ENCODE peak calls at places on chromosomes 12 and 14, in six cellular contexts. J is HCT116, C is PC-3, B is IMR-90, P is K562, E is A549. S is an unnamed sample. For H3K4me1, the result is how much of the 10 kb centered on the place peaks cover.

GRCh38 chr14:62269204-62269603 is 507.0 kb downstream of the SNAPC1 start:
- DNase-seq in E (no peak), J (no peak), C (no peak), P (no peak), B (peak), S (no peak)

GRCh38 chr14:104877066-104877805 is 12.2 kb downstream of the CEP170B start:
- DNase-seq in B (no peak), P (no peak), C (no peak), J (no peak), E (no peak), S (no peak)

GRCh38 chr14:69191340-69192111 is at the start of gene EXD2:
- DNase-seq in B (peak), P (peak), E (peak), C (peak), J (peak), S (peak)

GRCh38 chr12:131912526-131913274 is 16.4 kb upstream of the PUS1 start:
- DNase-seq in C (peak), B (peak), E (peak), P (no peak), J (peak), S (no peak)

GRCh38 chr12:121059031-121059898 is 20.2 kb upstream of the OASL start:
- DNase-seq in J (no peak), E (no peak), B (no peak), P (no peak), C (no peak), S (no peak)

GRCh38 chr12:17489452-17489851 is 600.5 kb downstream of the RERGL start:
- DNase-seq in E (no peak), C (no peak), P (no peak), B (no peak), J (no peak), S (no peak)

GRCh38 chr12:66813137-66813867 is 134.4 kb upstream of the GRIP1 start:
- DNase-seq in B (no peak), J (no peak), P (peak), C (peak), E (no peak), S (no peak)

GRCh38 chr12:88681271-88681670 is 101.0 kb upstream of the KITLG start:
- DNase-seq in B (no peak), P (no peak), E (no peak), C (no peak), J (no peak), S (no peak)

GRCh38 chr14:106346534-106347290 is 820.3 kb downstream of the TMEM121 start:
- DNase-seq in E (no peak), P (no peak), C (no peak), J (no peak), B (no peak), S (no peak)

GRCh38 chr12:70052476-70052875 is 190.8 kb upstream of the CNOT2 start:
- DNase-seq in J (no peak), P (no peak), C (no peak), E (no peak), B (no peak), S (no peak)

GRCh38 chr12:69084816-69085215 is 151.8 kb upstream of the CPM start:
- DNase-seq in P (no peak), E (no peak), B (no peak), C (no peak), J (no peak), S (no peak)

GRCh38 chr12:6647083-6647604 is at the start of gene ACRBP:
- DNase-seq in E (no peak), J (no peak), B (peak), P (no peak), C (no peak), S (no peak)

GRCh38 chr14:104735830-104736642 is 12.0 kb downstream of the ADSS1 start:
- DNase-seq in E (no peak), B (peak), P (no peak), J (no peak), C (no peak), S (no peak)

GRCh38 chr14:95834491-95834890 is 42.1 kb upstream of the TUNAR start:
- DNase-seq in P (no peak), J (no peak), C (no peak), B (no peak), E (no peak), S (no peak)

GRCh38 chr14:85087201-85087600 is 442.7 kb upstream of the FLRT2 start:
- DNase-seq in C (peak), P (no peak), E (no peak), B (peak), J (no peak), S (no peak)

GRCh38 chr14:22555573-22556011 is 33.4 kb downstream of the DAD1 start:
- DNase-seq in E (no peak), J (no peak), B (peak), P (no peak), C (peak), S (no peak)

GRCh38 chr12:56518570-56518969 is 3.0 kb upstream of the RBMS2 start:
- DNase-seq in E (peak), B (peak), P (no peak), J (no peak), C (peak), S (peak)

GRCh38 chr12:84619053-84619452 is 293.5 kb downstream of the SLC6A15 start:
- DNase-seq in J (no peak), C (peak), P (no peak), B (no peak), E (no peak), S (no peak)

GRCh38 chr12:47035459-47035858 is 44.0 kb upstream of the PCED1B start:
- DNase-seq in B (no peak), J (no peak), P (no peak), C (no peak), E (peak), S (no peak)

GRCh38 chr12:50174971-50175715 is 8.0 kb upstream of the CERS5 start:
- DNase-seq in C (peak), P (peak), E (peak), B (peak), J (peak), S (no peak)

GRCh38 chr12:15469342-15469741 is 147.0 kb downstream of the PTPRO start:
- DNase-seq in J (no peak), C (no peak), B (no peak), P (no peak), E (no peak), S (no peak)

GRCh38 chr12:80412343-80412953 is 31.6 kb upstream of the PTPRQ start:
- DNase-seq in C (peak), B (peak), E (peak), P (peak), J (peak), S (no peak)

GRCh38 chr14:59969319-59969718 is 49.4 kb downstream of the LRRC9 start:
- DNase-seq in J (no peak), E (peak), P (no peak), C (peak), B (peak), S (no peak)

GRCh38 chr12:5478081-5478706 is 46.3 kb downstream of the NTF3 start:
- DNase-seq in P (no peak), J (no peak), B (peak), E (no peak), C (no peak), S (no peak)

GRCh38 chr12:128914908-128915563 is 61.8 kb downstream of the GLT1D1 start:
- DNase-seq in P (no peak), B (no peak), E (no peak), J (no peak), C (no peak), S (no peak)

GRCh38 chr14:59768855-59769254 is 101.7 kb downstream of the RTN1 start:
- DNase-seq in B (peak), P (no peak), C (peak), E (no peak), J (no peak), S (no peak)

GRCh38 chr14:75150150-75150549 is 23.3 kb upstream of the NEK9 start:
- DNase-seq in J (no peak), B (no peak), C (no peak), P (no peak), E (peak), S (peak)

GRCh38 chr14:96380735-96381134 is 11.2 kb upstream of the AK7 start:
- DNase-seq in J (no peak), B (no peak), C (no peak), E (no peak), P (no peak), S (no peak)

GRCh38 chr14:77113644-77114043 is 15.6 kb downstream of the CIPC start:
- DNase-seq in P (no peak), B (no peak), J (no peak), C (no peak), E (no peak), S (no peak)

GRCh38 chr14:46048127-46048526 is 603.5 kb downstream of the RPL10L start:
- DNase-seq in J (peak), B (peak), P (no peak), E (peak), C (peak), S (no peak)

GRCh38 chr12:99804715-99805114 is 157.2 kb downstream of the GARIN6 start:
- DNase-seq in J (no peak), E (no peak), B (no peak), P (no peak), C (no peak), S (no peak)

GRCh38 chr12:72110814-72111615 is 161.2 kb upstream of the TRHDE start:
- DNase-seq in P (no peak), C (no peak), J (no peak), B (no peak), E (no peak), S (no peak)

GRCh38 chr14:64465208-64465821 is at the start of gene AKAP5:
- DNase-seq in P (peak), E (peak), C (peak), J (no peak), B (peak), S (peak)

GRCh38 chr14:52700701-52701172 is 5.4 kb upstream of the ERO1A start:
- DNase-seq in C (peak), E (peak), J (peak), B (peak), P (no peak), S (no peak)

GRCh38 chr14:52706286-52706685 is 714 bp upstream of the PSMC6 start:
- DNase-seq in P (peak), C (peak), B (peak), J (no peak), E (peak), S (no peak)

GRCh38 chr14:52703225-52703624 is 3.8 kb upstream of the PSMC6 start:
- DNase-seq in J (no peak), C (peak), B (peak), P (no peak), E (peak), S (peak)

GRCh38 chr14:52703664-52704063 is 3.3 kb upstream of the PSMC6 start:
- DNase-seq in J (no peak), C (no peak), E (no peak), B (no peak), P (no peak), S (no peak)

GRCh38 chr14:52701223-52701622 is 5.8 kb upstream of the PSMC6 start:
- DNase-seq in B (peak), C (no peak), P (no peak), J (no peak), E (peak), S (no peak)
- H3K4me1 ChIP-seq in B (under half), C (under half), P (under half), J (under half), E (under half), S (half or more)

GRCh38 chr12:53200458-53201169 is 6.4 kb downstream of the ITGB7 start:
- DNase-seq in E (no peak), P (no peak), C (no peak), J (no peak), B (no peak), S (no peak)
- H3K27ac ChIP-seq in E (no peak), P (peak), C (no peak), J (no peak), B (no peak), S (no peak)

DNA sequence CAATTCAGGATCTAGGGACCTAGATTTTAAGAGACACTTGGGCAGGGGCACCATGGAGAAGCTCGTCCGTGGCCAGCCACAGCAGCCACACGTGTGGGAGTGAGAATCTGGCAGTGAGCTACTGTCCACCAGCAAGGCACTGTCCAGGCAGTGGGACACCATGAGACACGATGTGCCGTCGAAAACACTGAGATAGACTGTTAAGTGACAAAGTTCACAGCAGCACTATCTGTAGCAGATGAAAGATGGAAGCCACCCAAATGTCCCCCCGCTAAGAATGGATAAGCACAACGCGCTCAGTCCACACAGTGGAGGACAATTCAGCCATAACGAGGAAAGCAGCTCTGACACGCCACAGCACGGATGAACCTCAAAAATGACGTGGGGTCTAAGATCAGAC is 19.7 kb downstream of the RILPL1 start:
- DNase-seq in P (peak), C (no peak), E (no peak), J (no peak), B (no peak), S (no peak)
- H3K4me2 ChIP-seq in P (no peak), C (no peak), E (no peak), J (no peak), B (no peak), S (no peak)

DNA sequence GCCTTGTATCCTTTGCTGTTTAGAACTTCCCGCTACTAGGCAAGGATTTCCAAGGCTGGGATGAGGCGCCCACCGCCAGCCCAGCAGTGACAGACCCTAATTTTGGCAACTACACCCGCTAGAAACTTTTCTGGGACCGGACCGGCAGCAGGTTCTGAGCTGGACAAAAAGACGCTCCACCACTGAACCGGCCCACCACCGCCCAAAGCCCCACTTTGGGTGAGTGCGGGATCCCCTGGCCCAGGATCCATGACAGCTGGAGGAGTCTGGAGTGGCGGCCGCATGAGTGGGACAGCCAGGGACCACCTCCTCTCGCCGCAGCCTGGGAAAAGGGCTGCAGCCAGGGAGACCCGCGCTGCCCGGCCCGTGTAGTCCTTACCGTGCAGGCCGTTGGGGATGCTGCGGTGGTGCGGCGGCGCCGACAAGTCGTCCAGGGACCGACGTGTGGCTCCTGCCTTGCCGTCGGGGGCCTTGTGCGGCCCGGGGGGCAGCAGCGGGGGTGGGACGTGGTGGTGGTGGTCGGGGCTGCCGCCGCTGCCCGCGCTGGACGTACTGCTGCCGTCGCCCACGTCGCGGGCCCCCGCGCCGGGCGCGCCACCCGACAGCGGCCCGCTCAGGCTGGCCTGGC is 1.1 kb downstream of the CCDC85C start:
- DNase-seq in C (no peak), B (no peak), E (no peak), J (no peak), P (no peak), S (no peak)
- H3K4me1 ChIP-seq in C (under half), B (under half), E (half or more), J (under half), P (under half), S (under half)